ENCODE peak calls at places on chromosomes 5 and 9, in six cellular contexts. F, N, D, X, Z and H are unnamed samples.

GRCh38 chr9:90915693-90916092 is 114.1 kb downstream of the SYK start:
- DNase-seq in D (no peak), N (peak; percentile 30), F (no peak), X (no peak), Z (no peak), H (peak; percentile 63)

GRCh38 chr9:89663264-89663970 is 58.6 kb downstream of the GADD45G start:
- DNase-seq in X (no peak), N (no peak), D (peak; percentile 57), Z (no peak), F (no peak), H (no peak)

GRCh38 chr5:15034379-15034778 is 162.8 kb upstream of the ANKH start:
- DNase-seq in D (no peak), Z (no peak), N (no peak), X (no peak), F (no peak), H (no peak)

GRCh38 chr5:109983135-109983534 is 293.4 kb downstream of the MAN2A1 start:
- DNase-seq in X (no peak), D (no peak), N (no peak), Z (no peak), F (no peak), H (no peak)

GRCh38 chr5:56816546-56817081 is 1.3 kb downstream of the MAP3K1 start:
- DNase-seq in Z (peak; percentile 84), N (peak; percentile 70), F (no peak), D (peak; percentile 76), X (peak; percentile 45), H (peak; percentile 59)

GRCh38 chr5:98786178-98786853 is 12.9 kb downstream of the RGMB start:
- DNase-seq in X (no peak), F (no peak), D (no peak), Z (no peak), N (no peak), H (no peak)

GRCh38 chr5:133612021-133612860 is at the start of gene FSTL4:
- DNase-seq in D (no peak), F (no peak), Z (no peak), X (no peak), N (peak; percentile 9), H (peak; percentile 55)

GRCh38 chr9:70205366-70206020 is 53.3 kb upstream of the SMC5 start:
- DNase-seq in N (peak; percentile 57), D (peak; percentile 70), Z (no peak), X (no peak), F (no peak), H (peak; percentile 37)

GRCh38 chr9:78812665-78813064 is 515.7 kb downstream of the PSAT1 start:
- DNase-seq in X (no peak), D (no peak), F (no peak), Z (no peak), N (no peak), H (no peak)

GRCh38 chr9:93708289-93708986 is 132.1 kb downstream of the PHF2 start:
- DNase-seq in Z (no peak), D (no peak), X (no peak), F (no peak), N (no peak), H (no peak)

GRCh38 chr5:153211052-153211451 is 279.4 kb upstream of the GRIA1 start:
- DNase-seq in F (no peak), N (no peak), D (no peak), Z (no peak), X (no peak), H (no peak)

GRCh38 chr5:53092242-53092641 is 17.3 kb downstream of the MOCS2 start:
- DNase-seq in Z (no peak), D (no peak), X (no peak), F (no peak), N (no peak), H (no peak)

GRCh38 chr5:53087596-53087995 is 22.0 kb downstream of the MOCS2 start:
- DNase-seq in Z (no peak), N (no peak), D (no peak), F (no peak), X (no peak), H (no peak)

GRCh38 chr5:53089481-53089976 is 20.0 kb downstream of the MOCS2 start:
- DNase-seq in F (no peak), D (no peak), Z (no peak), X (no peak), N (no peak), H (no peak)

GRCh38 chr5:53090229-53090628 is 19.3 kb downstream of the MOCS2 start:
- DNase-seq in X (no peak), F (no peak), D (no peak), Z (no peak), N (no peak), H (no peak)

DNA sequence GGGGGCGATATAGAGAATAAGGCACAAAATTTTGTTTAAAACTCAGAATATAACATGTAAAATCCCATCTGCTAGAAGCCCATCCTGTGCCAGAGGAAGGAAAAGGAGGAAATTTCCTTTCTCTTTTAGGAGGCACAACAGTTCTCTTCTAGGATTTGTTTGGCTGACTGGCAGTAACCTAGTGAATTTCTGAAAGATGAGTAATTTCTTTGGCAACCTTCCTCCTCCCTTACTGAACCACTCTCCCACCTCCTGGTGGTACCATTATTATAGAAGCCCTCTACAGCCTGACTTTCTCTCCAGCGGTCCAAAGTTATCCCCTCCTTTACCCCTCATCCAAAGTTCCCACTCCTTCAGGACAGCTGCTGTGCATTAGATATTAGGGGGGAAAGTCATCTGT is 18.3 kb downstream of the MOCS2 start:
- DNase-seq in F (peak; percentile 36), D (no peak), Z (no peak), X (no peak), N (no peak), H (peak; percentile 63)
- TF ChIP-seq CTCF in F (peak; percentile 39), D (no peak), Z (no peak), X (no peak), N (no peak), H (no peak)

DNA sequence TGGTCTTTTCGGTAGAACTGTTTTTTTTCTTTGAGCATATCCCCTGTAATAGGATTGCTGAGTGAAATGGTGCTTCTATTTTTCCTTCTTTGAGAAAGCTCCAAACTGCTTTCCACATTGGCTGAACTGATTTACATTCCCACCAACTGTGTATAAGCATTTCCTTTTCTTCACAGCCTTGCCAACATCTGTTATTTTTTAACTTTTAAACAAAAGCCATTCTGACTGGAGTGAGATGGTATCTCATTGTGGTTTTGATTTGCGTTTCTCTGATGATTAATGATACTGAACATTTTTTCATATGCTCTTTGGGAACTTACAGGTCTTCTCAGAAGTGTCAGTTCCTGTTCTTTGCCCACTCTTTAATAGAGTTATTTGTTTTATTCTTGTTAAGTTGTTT is 764.8 kb downstream of the MTRR start:
- DNase-seq in Z (no peak), X (no peak), F (no peak), D (no peak), N (peak; percentile 5), H (no peak)
- H3K27ac ChIP-seq in Z (no peak overlapping the region), X (no peak overlapping the region), F (no peak overlapping the region), D (no peak overlapping the region), N (no peak overlapping the region), H (no peak overlapping the region)

GRCh38 chr9:137070906-137071275 is 534 bp upstream of the SAPCD2 start:
- DNase-seq in D (no peak), Z (peak; percentile 64), F (no peak), X (peak; percentile 72), N (no peak), H (no peak)
- TF ChIP-seq CTCF in D (no peak), Z (peak; percentile 21), F (peak; percentile 20), X (peak; percentile 51), N (no peak), H (no peak)

GRCh38 chr9:125239631-125240597 is 1.2 kb downstream of the HSPA5 start:
- DNase-seq in X (no peak), N (no peak), Z (no peak), F (no peak), D (no peak), H (no peak)

GRCh38 chr9:125238915-125239446 is 2.2 kb downstream of the HSPA5 start:
- DNase-seq in N (no peak), F (no peak), Z (no peak), D (no peak), X (no peak), H (no peak)

GRCh38 chr9:125235805-125236534 is 5.2 kb downstream of the HSPA5 start:
- DNase-seq in N (no peak), X (no peak), Z (no peak), F (no peak), D (no peak), H (no peak)

GRCh38 chr9:125240649-125240999 is 519 bp downstream of the HSPA5 start:
- DNase-seq in F (no peak), X (no peak), D (no peak), N (peak; percentile 44), Z (peak; percentile 19), H (no peak)

GRCh38 chr9:125238127-125238914 is 2.8 kb downstream of the HSPA5 start:
- DNase-seq in X (no peak), D (no peak), Z (no peak), N (no peak), F (no peak), H (no peak)
- H3K27ac ChIP-seq in X (peak overlapping the region; percentile 16), D (no peak overlapping the region), Z (no peak overlapping the region), N (no peak overlapping the region), F (no peak overlapping the region), H (peak overlapping the region; percentile 32)

GRCh38 chr5:154440540-154440939 is 5.3 kb upstream of the SAP30L start:
- DNase-seq in X (no peak), Z (no peak), D (no peak), N (no peak), F (no peak), H (no peak)

GRCh38 chr5:154442801-154443200 is 3.0 kb upstream of the SAP30L start:
- DNase-seq in D (no peak), F (no peak), Z (no peak), N (peak; percentile 79), X (no peak), H (peak; percentile 94)

GRCh38 chr5:154435226-154435625 is 10.6 kb upstream of the SAP30L start:
- DNase-seq in D (no peak), N (no peak), Z (no peak), X (no peak), F (no peak), H (no peak)

GRCh38 chr5:154437281-154437965 is 8.4 kb upstream of the SAP30L start:
- DNase-seq in Z (no peak), D (no peak), N (no peak), X (no peak), F (no peak), H (no peak)
- TF ChIP-seq CTCF in Z (no peak), D (no peak), N (no peak), X (no peak), F (no peak), H (no peak)

GRCh38 chr5:160133071-160133917 is 14.0 kb upstream of the PWWP2A start:
- DNase-seq in Z (no peak), X (peak; percentile 21), D (no peak), F (no peak), N (no peak), H (no peak)
- H3K27ac ChIP-seq in Z (no peak overlapping the region), X (peak overlapping the region; percentile 31), D (peak overlapping the region; percentile 36), F (no peak overlapping the region), N (no peak overlapping the region), H (no peak overlapping the region)

DNA sequence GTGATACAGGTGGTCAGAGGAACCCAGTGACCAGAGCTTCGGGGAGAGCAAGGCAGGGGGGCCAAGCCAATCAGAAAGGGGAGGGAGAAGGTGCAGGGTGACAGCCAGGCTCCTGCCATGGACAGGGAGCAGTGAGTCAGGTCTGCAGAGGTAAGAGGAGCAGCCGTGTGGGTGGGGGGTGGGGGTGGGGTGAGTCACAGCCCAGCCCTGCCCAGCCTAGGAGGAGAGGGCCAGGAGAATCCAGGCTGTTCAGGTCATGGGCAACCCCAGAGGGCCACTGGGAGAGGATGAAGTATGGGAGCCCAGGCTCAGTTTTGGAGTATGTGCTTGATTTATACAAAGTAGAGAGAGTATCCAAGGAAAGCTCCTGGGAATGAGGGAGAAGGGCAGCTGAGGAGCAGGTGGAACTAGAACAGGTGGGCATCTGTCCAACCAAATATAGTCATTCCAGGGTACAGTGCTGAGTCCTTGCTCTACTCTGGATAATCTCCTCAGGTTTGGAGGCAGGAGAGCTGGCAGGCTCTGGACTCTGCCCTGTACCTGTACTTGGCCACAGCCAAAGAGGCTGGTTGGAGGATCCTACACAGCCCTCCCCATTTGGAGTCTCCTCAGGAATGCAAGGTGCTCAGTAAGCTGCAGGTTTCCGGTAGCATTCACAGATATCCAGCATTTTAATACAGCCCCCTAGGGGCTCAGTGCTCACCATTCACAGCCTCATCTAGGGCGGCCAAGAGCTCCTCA is 1.6 kb downstream of the HBEGF start:
- DNase-seq in Z (no peak), N (peak; percentile 83), D (no peak), X (no peak), F (no peak), H (peak; percentile 98)
- TF ChIP-seq CTCF in Z (no peak), N (no peak), D (no peak), X (no peak), F (no peak), H (no peak)